ENCODE peak calls at places on chromosomes 5 and 9, in six cellular contexts. H, A, P, E, K and Y are unnamed samples.
A peak's percentile ranks its signal among the peaks of the same experiment; 100 is the strongest.

GRCh38 chr5:1860949-1861348 is 21.8 kb downstream of the IRX4 start:
- DNase-seq in H (no peak), A (no peak), P (no peak), E (no peak), K (no peak), Y (no peak)

GRCh38 chr5:142435410-142436115 is 110.7 kb upstream of the SPRY4 start:
- DNase-seq in H (no peak), A (no peak), P (no peak), E (no peak), K (no peak), Y (no peak)

GRCh38 chr9:103242025-103242424 is 246.9 kb downstream of the CYLC2 start:
- DNase-seq in H (no peak), A (no peak), P (no peak), E (no peak), K (no peak), Y (no peak)

GRCh38 chr5:55856511-55857246 is 5.5 kb downstream of the IL31RA start:
- DNase-seq in H (no peak), A (no peak), P (no peak), E (no peak), K (no peak), Y (no peak)

GRCh38 chr9:95134457-95134881 is 183.0 kb downstream of the FANCC start:
- DNase-seq in H (no peak), A (no peak), P (no peak), E (no peak), K (no peak), Y (no peak)

GRCh38 chr5:76718381-76718832 is 2.5 kb downstream of the F2R start:
- DNase-seq in H (no peak), A (no peak), P (no peak), E (no peak), K (no peak), Y (no peak)

GRCh38 chr9:124342402-124342945 is 72.8 kb downstream of the PSMB7 start:
- DNase-seq in H (no peak), A (no peak), P (no peak), E (no peak), K (no peak), Y (no peak)

GRCh38 chr5:68418230-68418629 is 202.7 kb downstream of the PIK3R1 start:
- DNase-seq in H (no peak), A (no peak), P (no peak), E (no peak), K (no peak), Y (no peak)

GRCh38 chr5:53568868-53569267 is 8.4 kb downstream of the NDUFS4 start:
- DNase-seq in H (peak; percentile 51), A (no peak), P (no peak), E (no peak), K (no peak), Y (no peak)

GRCh38 chr5:135196483-135196882 is 162.5 kb upstream of the PITX1 start:
- DNase-seq in H (no peak), A (no peak), P (no peak), E (no peak), K (no peak), Y (no peak)

GRCh38 chr5:84634256-84634655 is 249.6 kb upstream of the EDIL3 start:
- DNase-seq in H (no peak), A (no peak), P (no peak), E (no peak), K (no peak), Y (no peak)

GRCh38 chr5:152689275-152689711 is 284.2 kb upstream of the NMUR2 start:
- DNase-seq in H (no peak), A (no peak), P (no peak), E (no peak), K (no peak), Y (no peak)

GRCh38 chr5:39176740-39177628 is 42.4 kb downstream of the FYB1 start:
- DNase-seq in H (no peak), A (no peak), P (no peak), E (no peak), K (no peak), Y (no peak)

GRCh38 chr5:41795125-41795524 is 75.1 kb downstream of the OXCT1 start:
- DNase-seq in H (no peak), A (no peak), P (no peak), E (no peak), K (no peak), Y (no peak)

GRCh38 chr5:67774153-67774552 is 441.4 kb upstream of the PIK3R1 start:
- DNase-seq in H (no peak), A (no peak), P (no peak), E (no peak), K (no peak), Y (no peak)

GRCh38 chr5:27315541-27316282 is 277.3 kb upstream of the CDH9 start:
- DNase-seq in H (no peak), A (no peak), P (no peak), E (no peak), K (no peak), Y (no peak)

GRCh38 chr5:6748142-6748541 is 34.9 kb downstream of the TENT4A start:
- DNase-seq in H (no peak), A (no peak), P (no peak), E (no peak), K (no peak), Y (no peak)

GRCh38 chr5:178237431-178238312 is 5.1 kb upstream of the PHYKPL start:
- DNase-seq in H (no peak), A (no peak), P (no peak), E (no peak), K (no peak), Y (no peak)

GRCh38 chr9:135533674-135534073 is 12.3 kb upstream of the OBP2A start:
- DNase-seq in H (no peak), A (no peak), P (no peak), E (no peak), K (no peak), Y (no peak)

GRCh38 chr5:135578685-135579341 is at the start of gene CXCL14:
- DNase-seq in H (peak; percentile 7), A (no peak), P (no peak), E (no peak), K (no peak), Y (no peak)